ENCODE peak calls at places on chromosomes 4 and X, in six cellular contexts. E, H, G, K, R and L are unnamed samples.

GRCh38 chr4:166128452-166128851 is 255.4 kb downstream of the TLL1 start:
- DNase-seq in E (no peak), H (no peak), G (peak; percentile 67), K (no peak), R (no peak), L (no peak)

GRCh38 chr4:156391297-156391653 is 437.6 kb upstream of the CTSO start:
- DNase-seq in E (no peak), H (no peak), G (no peak), K (no peak), R (no peak), L (no peak)

GRCh38 chr4:161949941-161950725 is 213.7 kb downstream of the FSTL5 start:
- DNase-seq in E (no peak), H (peak; percentile 0), G (no peak), K (no peak), R (no peak), L (no peak)

GRCh38 chrX:97563531-97564133 is 679.9 kb downstream of the RPA4 start:
- DNase-seq in E (peak; percentile 80), H (peak; percentile 78), G (peak; percentile 11), K (peak; percentile 52), R (no peak), L (no peak)

GRCh38 chr4:26959654-26960047 is 99.0 kb downstream of the STIM2 start:
- DNase-seq in E (no peak), H (no peak), G (no peak), K (no peak), R (no peak), L (no peak)

GRCh38 chr4:109432676-109433075 is 939 bp upstream of the SEC24B start:
- DNase-seq in E (peak; percentile 55), H (peak; percentile 87), G (no peak), K (peak; percentile 11), R (no peak), L (no peak)

GRCh38 chrX:118976599-118977340 is 2.4 kb downstream of the LONRF3 start:
- DNase-seq in E (peak; percentile 58), H (peak; percentile 31), G (peak; percentile 70), K (peak; percentile 29), R (no peak), L (peak; percentile 88)

GRCh38 chrX:1167466-1167865 is 45.0 kb downstream of the CRLF2 start:
- DNase-seq in E (no peak), H (no peak), G (no peak), K (no peak), R (no peak), L (no peak)

GRCh38 chr4:128574706-128575105 is 234.8 kb upstream of the JADE1 start:
- DNase-seq in E (peak; percentile 97), H (peak; percentile 58), G (peak; percentile 67), K (peak; percentile 74), R (peak; percentile 40), L (no peak)

GRCh38 chr4:89146196-89146595 is 34.9 kb downstream of the TIGD2 start:
- DNase-seq in E (no peak), H (no peak), G (no peak), K (no peak), R (no peak), L (no peak)

GRCh38 chr4:958314-958665 is 15.1 kb downstream of the DGKQ start:
- DNase-seq in E (no peak), H (no peak), G (no peak), K (no peak), R (no peak), L (no peak)

GRCh38 chrX:71282514-71283408 is 674 bp upstream of the NONO start:
- DNase-seq in E (no peak), H (peak; percentile 73), G (no peak), K (no peak), R (peak; percentile 4), L (no peak)

GRCh38 chr4:150569384-150569987 is 12.5 kb upstream of the MAB21L2 start:
- DNase-seq in E (no peak), H (peak; percentile 66), G (peak; percentile 19), K (no peak), R (no peak), L (no peak)

GRCh38 chrX:118974908-118975671 is 672 bp downstream of the LONRF3 start:
- DNase-seq in E (no peak), H (peak; percentile 53), G (peak; percentile 43), K (no peak), R (no peak), L (peak; percentile 41)

GRCh38 chr4:76011700-76012387 is 4.5 kb upstream of the CXCL9 start:
- DNase-seq in E (no peak), H (peak; percentile 92), G (peak; percentile 61), K (no peak), R (no peak), L (no peak)

GRCh38 chrX:66633541-66633940 is 5.3 kb downstream of the EDA2R start:
- DNase-seq in E (no peak), H (peak; percentile 73), G (no peak), K (no peak), R (no peak), L (no peak)

GRCh38 chr4:185357220-185357619 is 38.5 kb downstream of the LRP2BP start:
- DNase-seq in E (no peak), H (peak; percentile 26), G (no peak), K (no peak), R (no peak), L (no peak)

GRCh38 chr4:89838005-89838404 is 1.0 kb upstream of the SNCA start:
- DNase-seq in E (no peak), H (peak; percentile 12), G (no peak), K (no peak), R (no peak), L (no peak)

GRCh38 chr4:10569491-10569890 is 112.3 kb upstream of the ZNF518B start:
- DNase-seq in E (no peak), H (no peak), G (no peak), K (no peak), R (no peak), L (no peak)

GRCh38 chr4:10567766-10568165 is 110.5 kb upstream of the ZNF518B start:
- DNase-seq in E (no peak), H (no peak), G (no peak), K (no peak), R (no peak), L (no peak)

DNA sequence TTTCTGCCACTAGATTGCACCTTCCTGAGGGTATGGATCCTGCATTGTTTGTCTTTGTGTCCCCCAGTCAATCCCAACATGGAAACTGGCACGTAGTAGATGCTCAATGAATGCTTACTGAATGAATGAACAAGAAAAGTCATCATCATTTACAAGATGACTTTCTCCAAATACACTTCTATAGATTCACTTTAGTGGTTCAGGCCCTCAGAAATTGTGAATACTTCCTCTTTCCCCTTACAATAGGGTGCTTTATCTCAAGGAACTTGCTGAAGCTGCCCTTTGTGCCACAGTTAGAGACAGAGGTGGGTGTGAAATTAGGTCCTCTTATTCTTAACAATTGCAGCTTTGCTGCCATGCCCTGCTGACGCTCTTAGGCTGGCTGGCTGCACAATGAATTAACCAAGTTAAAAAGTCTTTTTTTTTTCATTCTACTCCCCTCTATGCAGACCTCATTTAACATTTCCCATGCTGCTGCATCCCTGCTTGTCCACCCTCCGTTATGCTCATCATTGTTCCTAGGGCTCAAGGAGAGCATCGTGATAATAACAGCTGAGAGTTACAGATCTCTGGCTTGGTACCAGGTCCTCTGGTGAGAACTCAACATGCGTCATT is 108.0 kb upstream of the ZNF518B start:
- DNase-seq in E (no peak), H (no peak), G (no peak), K (no peak), R (no peak), L (no peak)
- H3K9me2 ChIP-seq in E (no peaks in the 10 kb centered on the region), H (no peaks in the 10 kb centered on the region), G (no peaks in the 10 kb centered on the region), K (no peaks in the 10 kb centered on the region), R (no peaks in the 10 kb centered on the region), L (no peaks in the 10 kb centered on the region)

GRCh38 chrX:10186355-10186754 is 29.6 kb downstream of the CLCN4 start:
- DNase-seq in E (no peak), H (no peak), G (no peak), K (no peak), R (no peak), L (no peak)

GRCh38 chrX:10187421-10187820 is 30.6 kb downstream of the CLCN4 start:
- DNase-seq in E (no peak), H (no peak), G (no peak), K (no peak), R (no peak), L (no peak)

GRCh38 chrX:10190367-10190766 is 33.6 kb downstream of the CLCN4 start:
- DNase-seq in E (peak; percentile 81), H (peak; percentile 76), G (peak; percentile 77), K (peak; percentile 54), R (peak; percentile 41), L (peak; percentile 66)

GRCh38 chrX:10193587-10193986 is 36.8 kb downstream of the CLCN4 start:
- DNase-seq in E (no peak), H (no peak), G (no peak), K (no peak), R (no peak), L (no peak)

DNA sequence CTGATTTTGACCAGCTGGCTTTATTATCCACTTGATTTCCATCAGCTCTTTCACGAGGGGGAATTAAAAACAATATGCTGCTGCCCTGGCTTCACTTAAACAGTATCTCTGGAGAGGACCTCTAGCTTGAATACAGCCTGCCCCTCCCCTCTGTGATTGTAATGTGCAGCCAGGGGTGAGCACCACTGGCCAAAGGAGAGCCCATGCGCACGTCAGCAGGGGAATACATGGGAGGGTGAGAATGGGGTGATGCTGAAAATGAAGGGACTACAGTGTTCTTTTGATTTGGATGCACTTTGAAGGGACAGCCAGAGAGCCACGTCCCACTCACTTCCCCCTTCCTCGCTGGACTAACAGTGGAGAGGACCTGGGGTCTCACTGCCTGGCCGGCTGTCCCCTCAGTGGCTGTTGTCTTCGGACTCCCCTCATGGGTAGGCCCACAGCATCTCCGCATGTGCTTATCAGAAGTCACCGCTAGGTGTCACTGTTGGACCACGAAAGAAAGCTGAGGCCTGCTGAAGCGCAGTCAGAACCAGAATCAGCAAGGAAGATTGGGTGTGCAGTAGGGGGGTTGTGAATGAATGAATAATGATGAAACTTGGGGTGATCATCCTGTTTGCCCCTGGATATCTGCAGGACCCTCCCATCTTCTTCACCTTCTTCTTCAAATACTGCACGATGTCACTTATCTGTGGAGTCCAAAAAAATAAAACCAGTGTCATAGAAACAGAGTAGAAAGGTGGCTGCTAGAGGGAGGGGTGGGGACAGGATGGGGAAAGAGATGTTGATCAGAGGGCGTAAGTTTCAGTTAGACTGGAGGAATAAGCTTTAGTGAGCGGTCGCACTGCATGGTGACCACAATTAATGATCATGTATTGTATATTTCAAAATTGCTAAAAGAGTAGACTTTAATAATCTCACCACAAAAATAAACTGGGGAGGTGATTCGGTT is 32.8 kb downstream of the CLCN4 start:
- DNase-seq in E (peak; percentile 93), H (peak; percentile 58), G (peak; percentile 86), K (peak; percentile 69), R (peak; percentile 51), L (peak; percentile 62)
- H3K9me2 ChIP-seq in E (no peaks in the 10 kb centered on the region), H (no peaks in the 10 kb centered on the region), G (no peaks in the 10 kb centered on the region), K (no peaks in the 10 kb centered on the region), R (no peaks in the 10 kb centered on the region), L (no peaks in the 10 kb centered on the region)

GRCh38 chr4:148061139-148061476 is 329.2 kb downstream of the ARHGAP10 start:
- DNase-seq in E (no peak), H (no peak), G (no peak), K (no peak), R (no peak), L (no peak)
- H3K9me2 ChIP-seq in E (no peaks in the 10 kb centered on the region), H (no peaks in the 10 kb centered on the region), G (no peaks in the 10 kb centered on the region), K (no peaks in the 10 kb centered on the region), R (no peaks in the 10 kb centered on the region), L (no peaks in the 10 kb centered on the region)

GRCh38 chrX:23776363-23776762 is 6.6 kb upstream of the SAT1 start:
- DNase-seq in E (peak; percentile 46), H (no peak), G (no peak), K (no peak), R (no peak), L (no peak)
- H3K9me2 ChIP-seq in E (no peaks in the 10 kb centered on the region), H (no peaks in the 10 kb centered on the region), G (no peaks in the 10 kb centered on the region), K (no peaks in the 10 kb centered on the region), R (no peaks in the 10 kb centered on the region), L (no peaks in the 10 kb centered on the region)

GRCh38 chr4:56311299-56311975 is 75.9 kb downstream of the AASDH start:
- DNase-seq in E (no peak), H (no peak), G (no peak), K (no peak), R (no peak), L (no peak)
- H3K9me2 ChIP-seq in E (no peaks in the 10 kb centered on the region), H (no peaks in the 10 kb centered on the region), G (no peaks in the 10 kb centered on the region), K (no peaks in the 10 kb centered on the region), R (no peaks in the 10 kb centered on the region), L (no peaks in the 10 kb centered on the region)